ENCODE peak calls at places on chromosomes 12 and 14, in seven cellular contexts. C is AG09319, R is fibroblast of pulmonary artery, Z is Calu3, J is AG04450, N is colonic mucosa, E is hepatocyte. W is an unnamed sample.
A peak's percentile ranks its signal among the peaks of the same experiment; 100 is the strongest.

GRCh38 chr14:97393244-97393643 is 596.1 kb downstream of the VRK1 start:
- DNase-seq in N (no peak), Z (no peak), C (no peak), R (no peak), J (no peak), E (no peak), W (no peak)

GRCh38 chr14:105944632-105945610 is 418.5 kb downstream of the TMEM121 start:
- DNase-seq in C (no peak), E (no peak), J (no peak), R (no peak), Z (peak; percentile 85), N (peak; percentile 68), W (no peak)

GRCh38 chr12:77837876-77838291 is 7.2 kb downstream of the NAV3 start:
- DNase-seq in Z (no peak), N (no peak), R (peak; percentile 44), C (no peak), E (no peak), J (no peak), W (no peak)

GRCh38 chr14:82911930-82912329 is 1378.3 kb upstream of the SEL1L start:
- DNase-seq in R (no peak), N (no peak), E (no peak), Z (no peak), J (no peak), C (no peak), W (no peak)

GRCh38 chr14:73717998-73718741 is 4.0 kb upstream of the PNMA1 start:
- DNase-seq in R (no peak), C (no peak), N (peak; percentile 29), J (no peak), Z (no peak), E (no peak), W (peak; percentile 46)

GRCh38 chr12:82527165-82527780 is 159.4 kb upstream of the TMTC2 start:
- DNase-seq in C (peak; percentile 37), N (peak; percentile 46), E (peak; percentile 83), J (peak; percentile 37), R (peak; percentile 77), Z (peak; percentile 62), W (peak; percentile 48)

GRCh38 chr12:52945389-52946232 is 3.3 kb upstream of the KRT18 start:
- DNase-seq in R (peak; percentile 84), J (peak; percentile 21), N (peak; percentile 65), Z (peak; percentile 71), E (peak; percentile 85), C (no peak), W (peak; percentile 61)

GRCh38 chr12:12466157-12466556 is 96.5 kb downstream of the DUSP16 start:
- DNase-seq in Z (no peak), C (no peak), E (no peak), R (no peak), J (no peak), N (no peak), W (no peak)

GRCh38 chr12:5429741-5430557 is 2.0 kb upstream of the NTF3 start:
- DNase-seq in N (no peak), R (no peak), C (no peak), Z (no peak), E (no peak), J (no peak), W (no peak)

GRCh38 chr12:63098851-63099250 is 52.1 kb downstream of the AVPR1A start:
- DNase-seq in R (no peak), J (no peak), Z (peak; percentile 47), N (no peak), E (peak; percentile 22), C (no peak), W (peak; percentile 5)

DNA sequence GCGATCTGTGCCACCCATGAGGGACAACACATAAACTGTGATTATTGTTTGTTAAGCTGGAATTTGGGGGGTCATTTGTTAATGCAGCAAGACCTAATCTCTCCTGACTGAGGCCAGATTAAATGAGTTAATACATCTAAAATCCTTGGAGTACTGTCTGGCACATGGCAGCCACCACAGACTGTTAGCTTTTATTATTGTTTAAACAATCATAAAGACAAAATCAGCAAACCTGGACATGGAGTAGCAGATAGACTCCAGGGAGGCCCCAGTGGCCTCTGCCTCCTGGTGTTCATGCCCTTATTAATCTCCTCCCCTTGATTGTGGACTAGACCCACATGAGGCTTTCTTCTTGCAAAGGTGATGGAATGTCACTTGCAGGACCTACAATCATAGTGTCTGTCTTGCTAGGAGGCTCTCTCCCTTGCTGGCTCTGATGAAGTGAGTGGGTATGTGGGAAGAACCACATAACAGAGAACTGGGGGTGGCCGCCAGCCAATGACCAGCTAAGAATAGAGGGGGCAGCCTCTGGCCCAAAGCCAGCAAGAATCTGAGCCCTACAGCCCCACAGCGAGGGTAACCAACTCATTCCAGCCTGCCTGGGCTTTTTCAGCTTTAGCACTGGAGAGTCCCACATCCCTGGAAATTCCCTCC is 142.0 kb downstream of the SCARB1 start:
- DNase-seq in J (no peak), R (no peak), Z (no peak), E (no peak), N (no peak), C (no peak), W (no peak)
- TF ChIP-seq CTCF in J (no peak), R (no peak), Z (no peak), E (no peak), N (no peak), C (no peak), W (no peak)

GRCh38 chr12:46401703-46402102 is 29.1 kb upstream of the SLC38A2 start:
- DNase-seq in Z (no peak), N (no peak), J (no peak), C (no peak), E (peak; percentile 41), R (peak; percentile 72), W (peak; percentile 38)
- TF ChIP-seq CTCF in Z (no peak), N (peak; percentile 12), J (peak; percentile 53), C (peak; percentile 10), E (peak; percentile 23), R (peak; percentile 52), W (peak; percentile 49)

DNA sequence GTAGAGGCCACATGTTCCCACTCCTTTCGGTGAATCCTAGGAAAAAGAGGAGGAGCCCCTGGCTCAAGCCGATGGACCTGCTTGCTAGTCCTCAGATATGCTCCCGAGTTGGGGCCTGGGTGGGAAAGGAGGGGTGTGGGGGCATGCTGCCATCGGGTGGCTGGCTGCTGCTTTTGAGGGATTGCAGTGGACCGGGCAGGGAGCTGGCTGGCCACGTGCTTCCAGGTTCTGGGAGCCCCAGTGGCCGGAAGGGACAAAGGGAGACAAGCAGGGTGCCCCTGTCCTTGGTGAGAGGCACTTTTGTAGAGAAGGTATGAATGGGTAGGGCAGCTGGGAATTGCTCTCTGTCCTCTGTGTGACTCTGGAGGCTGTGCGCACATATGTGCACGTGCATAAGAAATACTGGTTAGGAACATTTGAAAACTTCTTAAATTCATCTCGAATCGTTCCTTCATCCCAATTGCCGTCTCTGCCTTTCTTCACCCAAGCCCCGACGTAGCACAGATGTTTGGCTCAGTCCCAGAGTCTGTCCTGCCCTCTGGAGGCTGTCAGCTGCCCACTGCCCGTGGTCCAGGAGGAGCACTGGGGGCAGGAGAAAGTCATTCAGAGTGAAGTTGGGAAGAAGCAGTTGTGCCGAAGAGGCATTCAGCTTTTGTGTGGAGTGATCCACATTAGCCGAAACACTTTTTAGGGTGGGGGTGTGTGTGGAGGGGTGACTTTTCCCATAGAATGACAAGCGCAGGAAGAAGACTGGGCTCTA is 124.7 kb downstream of the TSPAN9 start:
- DNase-seq in E (no peak), J (no peak), Z (no peak), R (no peak), C (no peak), N (no peak), W (no peak)
- TF ChIP-seq CTCF in E (peak; percentile 18), J (no peak), Z (no peak), R (no peak), C (no peak), N (no peak), W (no peak)

GRCh38 chr14:69803753-69804152 is 6.7 kb upstream of the SLC10A1 start:
- DNase-seq in Z (no peak), E (no peak), J (no peak), N (no peak), R (no peak), C (no peak), W (no peak)
- TF ChIP-seq CTCF in Z (no peak), E (no peak), J (peak; percentile 30), N (no peak), R (peak; percentile 22), C (no peak), W (no peak)

GRCh38 chr14:69249603-69250002 is 10.4 kb upstream of the GALNT16 start:
- DNase-seq in N (no peak), J (no peak), C (no peak), E (no peak), Z (no peak), R (no peak), W (no peak)

GRCh38 chr14:69244946-69245345 is 15.0 kb upstream of the GALNT16 start:
- DNase-seq in R (no peak), Z (no peak), C (no peak), J (no peak), E (no peak), N (no peak), W (no peak)

GRCh38 chr14:69246331-69246730 is 13.6 kb upstream of the GALNT16 start:
- DNase-seq in Z (no peak), N (no peak), R (no peak), E (no peak), C (no peak), J (no peak), W (no peak)

GRCh38 chr14:69252851-69253250 is 7.1 kb upstream of the GALNT16 start:
- DNase-seq in C (no peak), E (no peak), J (no peak), N (no peak), R (no peak), Z (no peak), W (no peak)

GRCh38 chr14:69247691-69248440 is 12.1 kb upstream of the GALNT16 start:
- DNase-seq in C (peak; percentile 93), Z (no peak), E (no peak), N (no peak), R (peak; percentile 72), J (peak; percentile 86), W (no peak)
- TF ChIP-seq CTCF in C (peak; percentile 46), Z (peak; percentile 17), E (peak; percentile 23), N (no peak), R (peak; percentile 34), J (peak; percentile 60), W (no peak)

GRCh38 chr12:131723532-131723931 is 12.6 kb downstream of the SFSWAP start:
- DNase-seq in R (no peak), E (no peak), N (no peak), J (no peak), Z (no peak), C (no peak), W (no peak)
- TF ChIP-seq CTCF in R (no peak), E (no peak), N (no peak), J (no peak), Z (no peak), C (no peak), W (no peak)

W was measured in brain microvascular endothelial cell.